ENCODE peak calls at places on chromosomes 11 and 22, in four cellular contexts. Z is B cell, O is AG09319, V is IMR-90. E is an unnamed sample.

GRCh38 chr22:25069758-25070461 is 117.4 kb downstream of the KIAA1671 start:
- DNase-seq in V (no peak), Z (no peak), O (no peak), E (no peak)

GRCh38 chr22:35830305-35830704 is 112.6 kb downstream of the APOL5 start:
- DNase-seq in V (no peak), O (no peak), Z (no peak), E (no peak)

GRCh38 chr11:118622376-118623290 is 15.2 kb downstream of the PHLDB1 start:
- DNase-seq in Z (no peak), O (no peak), V (peak), E (peak)

GRCh38 chr11:102784380-102784779 is 4.0 kb upstream of the MMP10 start:
- DNase-seq in O (no peak), V (no peak), Z (no peak), E (no peak)

GRCh38 chr22:17873804-17874203 is 99.5 kb upstream of the BID start:
- DNase-seq in V (no peak), Z (no peak), O (no peak), E (no peak)

GRCh38 chr22:20857838-20858614 is 585 bp downstream of the PI4KA start:
- DNase-seq in O (peak), V (peak), Z (peak), E (peak)

GRCh38 chr11:69371731-69372588 is 78.0 kb downstream of the MYEOV start:
- DNase-seq in O (no peak), Z (no peak), V (no peak), E (no peak)

GRCh38 chr11:61762798-61763197 is 10.4 kb downstream of the MYRF start:
- DNase-seq in O (no peak), Z (no peak), V (no peak), E (no peak)

GRCh38 chr22:42414565-42415298 is 17.5 kb downstream of the NFAM1 start:
- DNase-seq in Z (no peak), V (no peak), O (no peak), E (no peak)

GRCh38 chr22:25447067-25447688 is 117.3 kb upstream of the GRK3 start:
- DNase-seq in O (no peak), V (no peak), Z (no peak), E (no peak)

GRCh38 chr11:55661901-55662300 is at the start of gene OR4C6:
- DNase-seq in V (no peak), Z (no peak), O (no peak), E (no peak)

GRCh38 chr22:30253205-30253852 is 6.8 kb upstream of the LIF start:
- DNase-seq in V (peak), Z (no peak), O (no peak), E (no peak)

GRCh38 chr11:7252683-7253213 is 1.0 kb downstream of the SYT9 start:
- DNase-seq in V (no peak), Z (no peak), O (no peak), E (no peak)

GRCh38 chr11:106986261-106986660 is 32.0 kb downstream of the GUCY1A2 start:
- DNase-seq in O (peak), V (peak), Z (no peak), E (peak)

GRCh38 chr11:44872556-44872955 is 78.1 kb downstream of the TP53I11 start:
- DNase-seq in V (no peak), O (no peak), Z (no peak), E (no peak)

GRCh38 chr11:61587541-61587941 is 6.7 kb upstream of the SYT7 start:
- DNase-seq in V (no peak), Z (peak), O (no peak), E (no peak)

GRCh38 chr11:45378516-45378915 is 92.4 kb upstream of the SYT13 start:
- DNase-seq in Z (no peak), V (no peak), O (no peak), E (no peak)

GRCh38 chr11:60866911-60867870 is at the start of gene ZP1:
- DNase-seq in Z (no peak), V (no peak), O (no peak), E (peak)

GRCh38 chr11:83054904-83055380 is 16.8 kb downstream of the RAB30 start:
- DNase-seq in Z (no peak), V (no peak), O (no peak), E (peak)

GRCh38 chr22:47808886-47809620 is 1046.6 kb downstream of the TBC1D22A start:
- DNase-seq in O (no peak), V (no peak), Z (no peak), E (no peak)

GRCh38 chr11:114260077-114260476 is 36.1 kb upstream of the NNMT start:
- DNase-seq in Z (no peak), O (no peak), V (no peak), E (no peak)

GRCh38 chr11:130156108-130157022 is 3.2 kb upstream of the ST14 start:
- DNase-seq in V (no peak), O (no peak), Z (no peak), E (peak)

GRCh38 chr11:103736986-103737622 is 299.3 kb upstream of the DDI1 start:
- DNase-seq in V (no peak), O (no peak), Z (no peak), E (no peak)

GRCh38 chr11:30983810-30984441 is 385.6 kb downstream of the DCDC1 start:
- DNase-seq in V (no peak), Z (no peak), O (no peak), E (no peak)

GRCh38 chr11:126793596-126793995 is 207.0 kb downstream of the KIRREL3 start:
- DNase-seq in O (no peak), V (no peak), Z (no peak), E (no peak)

GRCh38 chr22:25388866-25389540 is 169.6 kb downstream of the CRYBB2 start:
- DNase-seq in Z (no peak), O (no peak), V (no peak), E (no peak)

GRCh38 chr11:36375348-36376314 is 79.5 kb downstream of the PRR5L start:
- DNase-seq in V (no peak), Z (no peak), O (no peak), E (no peak)

GRCh38 chr22:44839721-44840120 is 87.3 kb downstream of the ARHGAP8 start:
- DNase-seq in Z (no peak), V (no peak), O (no peak), E (no peak)

GRCh38 chr11:10379871-10380568 is 75.0 kb upstream of the AMPD3 start:
- DNase-seq in O (no peak), V (peak), Z (no peak), E (peak)

GRCh38 chr22:24727218-24727851 is 47.2 kb downstream of the PIWIL3 start:
- DNase-seq in V (peak), O (peak), Z (no peak), E (peak)

GRCh38 chr11:114813216-114813615 is 134.9 kb downstream of the NXPE2 start:
- DNase-seq in O (no peak), Z (no peak), V (no peak), E (no peak)

GRCh38 chr22:23159287-23159622 is 14.0 kb downstream of the RAB36 start:
- DNase-seq in V (no peak), O (no peak), Z (peak), E (no peak)

GRCh38 chr22:21951931-21952465 is 650 bp downstream of the PPM1F start:
- DNase-seq in Z (peak), O (no peak), V (peak), E (peak)

GRCh38 chr11:95266751-95267374 is 35.9 kb upstream of the SESN3 start:
- DNase-seq in Z (no peak), V (no peak), O (no peak), E (no peak)

GRCh38 chr11:72039108-72039850 is 40.6 kb downstream of the IL18BP start:
- DNase-seq in V (peak), Z (no peak), O (peak), E (no peak)

GRCh38 chr11:120121914-120122473 is 15.9 kb downstream of the TRIM29 start:
- DNase-seq in Z (no peak), V (no peak), O (no peak), E (peak)

GRCh38 chr11:68146010-68146540 is 24.9 kb upstream of the CHKA start:
- DNase-seq in O (no peak), V (no peak), Z (no peak), E (no peak)

GRCh38 chr22:17972385-17973181 is 51.8 kb downstream of the MICAL3 start:
- DNase-seq in Z (no peak), O (peak), V (peak), E (peak)

DNA sequence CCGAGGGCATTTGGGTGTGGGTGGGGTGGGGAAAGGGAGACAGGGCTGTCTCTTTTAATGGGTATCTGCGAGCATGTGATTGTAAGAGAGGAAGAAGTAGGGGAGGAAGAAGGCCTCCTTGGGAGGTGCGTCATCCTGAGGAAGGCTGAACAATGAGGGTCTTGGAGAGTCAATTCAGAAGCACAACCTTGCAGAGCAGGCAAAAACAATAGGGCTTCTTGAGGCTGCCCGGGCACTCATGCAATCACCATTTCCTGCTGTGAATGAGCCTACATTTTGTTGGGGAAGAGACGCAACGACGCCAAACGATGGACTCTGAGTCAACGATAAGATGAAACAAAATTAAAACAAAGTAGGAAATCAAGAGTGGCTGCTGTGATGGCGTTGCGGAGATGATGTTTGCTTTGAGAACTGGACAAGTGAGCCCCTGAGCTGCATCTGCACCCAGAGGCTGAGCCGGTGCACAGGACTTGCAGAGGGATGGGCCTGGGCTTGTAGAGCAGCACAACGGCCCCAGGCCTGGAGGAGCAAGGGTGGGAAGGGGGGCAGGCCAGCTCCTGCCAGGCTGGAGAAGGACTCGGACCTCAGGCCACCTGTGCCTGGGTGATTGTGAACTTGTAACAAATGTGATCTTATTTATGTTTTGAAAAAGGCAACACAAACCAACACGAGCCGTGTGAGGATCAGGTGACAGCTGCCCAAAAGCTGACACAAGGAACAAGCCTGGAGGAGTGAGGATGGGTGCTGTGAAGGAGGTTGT is 92.3 kb upstream of the B3GAT1 start:
- DNase-seq in Z (no peak), V (no peak), O (no peak), E (no peak)
- TF ChIP-seq CTCF in Z (no peak), V (no peak), O (no peak), E (no peak)

DNA sequence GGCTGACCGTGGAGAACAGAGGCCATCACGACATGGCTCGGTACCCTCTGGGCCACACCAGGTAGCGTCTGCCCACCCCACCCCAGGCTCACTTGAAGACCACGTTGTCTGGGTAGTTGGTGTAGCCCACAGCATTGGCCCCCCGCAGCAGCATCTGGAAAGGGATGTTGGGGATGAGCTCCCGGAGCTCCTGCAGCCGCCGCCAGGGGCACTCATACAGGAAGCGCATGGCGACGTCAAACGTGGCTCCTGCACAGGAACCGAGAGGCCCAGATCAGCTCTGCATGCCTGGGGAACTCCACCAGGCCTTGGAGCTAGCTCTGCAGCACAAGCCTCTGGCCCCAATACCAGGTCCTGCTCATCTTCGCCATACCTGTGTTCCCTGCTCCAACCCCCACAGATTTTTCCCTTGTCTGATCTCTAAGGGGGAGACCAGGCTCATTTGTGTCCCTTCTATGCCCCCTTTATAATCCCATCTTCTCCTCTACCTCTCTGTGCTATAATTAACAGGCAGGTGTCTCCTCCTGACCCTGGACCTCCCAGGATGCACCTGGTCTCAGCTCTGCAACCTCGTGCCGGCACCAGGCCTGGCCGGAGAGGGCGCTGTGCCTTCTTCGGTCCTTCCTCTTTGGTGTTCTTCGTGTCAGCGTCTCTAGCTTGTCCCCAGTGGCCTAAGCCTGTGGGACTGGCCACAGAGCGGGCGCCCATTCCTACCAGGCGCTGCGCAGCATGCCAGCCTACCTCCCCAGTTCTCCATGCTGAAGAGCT is 5.0 kb upstream of the LRFN4 start:
- DNase-seq in Z (peak), V (no peak), O (no peak), E (no peak)
- TF ChIP-seq CTCF in Z (peak), V (peak), O (no peak), E (peak)

DNA sequence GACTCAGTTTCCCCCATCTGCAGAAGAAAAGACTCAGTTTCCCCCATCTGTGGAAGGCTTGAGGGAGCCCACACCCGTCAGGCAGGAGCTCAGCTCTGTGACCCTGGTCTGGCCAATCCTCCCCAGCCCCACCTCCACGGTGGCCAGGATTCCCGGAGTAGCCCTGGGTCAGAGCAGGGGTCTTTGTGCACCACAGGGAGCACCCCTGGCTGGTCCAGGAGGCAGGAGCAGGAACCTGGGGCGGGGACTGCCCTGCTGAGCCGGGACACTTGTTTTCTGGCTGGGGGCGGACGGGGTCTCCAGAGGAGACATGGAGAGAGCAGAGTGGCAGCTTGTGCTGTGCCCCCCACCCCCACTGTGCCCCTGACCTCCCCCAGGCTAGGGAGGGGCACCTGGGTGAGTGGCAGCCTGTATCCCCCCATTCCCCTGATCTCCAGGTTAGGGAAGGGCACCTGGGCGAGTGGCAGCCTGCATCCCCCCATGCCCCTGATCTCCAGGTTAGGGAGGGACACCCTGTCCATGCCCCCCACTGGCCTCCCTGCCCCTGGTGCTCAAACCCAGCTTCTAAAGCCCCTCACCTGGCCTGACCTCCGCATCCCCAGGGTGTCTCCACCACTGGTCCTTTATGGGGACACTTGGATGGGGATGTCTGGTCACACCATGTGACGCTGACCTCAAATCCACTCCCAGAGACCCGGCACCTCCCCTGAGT is 18.8 kb downstream of the IL17REL start:
- DNase-seq in O (no peak), V (no peak), Z (no peak), E (no peak)
- TF ChIP-seq CTCF in O (no peak), V (no peak), Z (peak), E (no peak)

GRCh38 chr11:63922673-63923192 is 5.8 kb upstream of the RCOR2 start:
- DNase-seq in O (no peak), Z (no peak), V (no peak), E (no peak)

GRCh38 chr11:63919267-63920125 is 2.5 kb upstream of the RCOR2 start:
- DNase-seq in Z (peak), V (no peak), O (no peak), E (no peak)

GRCh38 chr11:63918576-63919171 is 1.7 kb upstream of the RCOR2 start:
- DNase-seq in O (no peak), Z (no peak), V (no peak), E (no peak)

GRCh38 chr11:63920126-63920869 is 3.3 kb upstream of the RCOR2 start:
- DNase-seq in Z (no peak), V (no peak), O (no peak), E (no peak)

DNA sequence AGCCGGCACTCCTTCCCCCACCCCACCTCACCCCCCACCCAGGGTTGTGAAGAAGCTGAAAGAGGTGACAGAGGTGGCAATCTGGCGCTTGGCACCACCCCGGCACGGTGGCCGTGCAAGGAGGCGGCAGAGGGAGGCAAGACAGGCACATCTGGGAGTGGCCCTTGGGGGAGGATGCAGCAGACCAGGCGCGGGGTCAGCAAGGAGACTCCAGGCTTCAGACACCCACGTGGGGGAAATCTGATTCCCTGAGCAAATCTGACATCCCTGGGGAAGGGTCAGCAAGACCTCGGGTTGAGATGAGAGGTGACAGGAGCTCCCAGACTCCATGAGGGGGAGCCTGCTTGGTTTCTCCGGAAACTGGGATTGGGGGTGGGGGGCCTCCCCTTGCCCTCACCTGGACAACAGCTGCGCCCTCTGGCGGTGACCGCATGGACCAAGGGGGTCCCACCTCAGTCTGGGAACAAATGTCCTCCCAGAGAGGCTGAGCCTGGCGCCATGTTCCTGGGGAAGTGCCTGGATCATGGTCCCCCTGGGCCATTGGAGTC is 4.0 kb upstream of the RCOR2 start:
- DNase-seq in Z (peak), V (no peak), O (no peak), E (no peak)
- TF ChIP-seq CTCF in Z (peak), V (peak), O (peak), E (no peak)

DNA sequence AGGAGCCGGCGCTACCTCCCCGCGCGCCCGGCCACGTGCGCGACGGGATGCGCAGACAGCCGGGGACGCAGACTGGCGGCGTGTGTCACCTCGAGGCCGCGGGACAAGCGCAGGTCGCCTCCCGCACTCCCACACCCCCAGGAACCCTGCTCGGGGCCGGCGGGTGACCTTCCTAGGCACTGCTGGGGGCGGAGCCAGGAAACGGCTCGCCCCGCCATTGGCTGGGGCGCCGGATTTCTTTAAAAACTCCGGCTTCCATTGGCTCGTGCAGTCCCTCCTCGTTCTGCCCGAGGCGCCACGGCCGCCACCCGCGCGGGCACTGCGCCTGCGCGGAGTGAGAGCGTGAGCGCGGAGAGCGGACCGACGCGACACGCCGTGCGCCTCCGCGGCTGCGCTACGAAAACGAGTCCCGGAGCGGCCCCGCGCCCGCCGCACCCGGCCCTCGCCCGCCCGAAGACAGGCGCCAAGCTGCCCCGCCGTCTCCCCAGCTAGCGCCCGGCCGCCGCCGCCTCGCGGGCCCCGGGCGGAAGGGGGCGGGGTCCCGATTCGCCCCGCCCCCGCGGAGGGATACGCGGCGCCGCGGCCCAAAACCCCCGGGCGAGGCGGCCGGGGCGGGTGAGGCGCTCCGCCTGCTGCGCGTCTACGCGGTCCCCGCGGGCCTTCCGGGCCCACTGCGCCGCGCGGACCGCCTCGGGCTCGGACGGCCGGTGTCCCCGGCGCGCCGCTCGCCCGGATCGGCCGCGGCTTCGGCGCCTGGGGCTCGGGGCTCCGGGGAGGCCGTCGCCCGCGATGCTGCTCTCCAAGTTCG is at the start of gene PIM3:
- DNase-seq in V (peak), O (peak), Z (peak), E (peak)
- TF ChIP-seq CTCF in V (no peak), O (no peak), Z (no peak), E (no peak)

GRCh38 chr11:90288207-90288821 is 65.5 kb upstream of the CHORDC1 start:
- DNase-seq in Z (no peak), V (peak), O (no peak), E (peak)
- TF ChIP-seq CTCF in Z (peak), V (peak), O (no peak), E (peak)

E was measured in epithelial cell of esophagus.